ENCODE peak calls at places on chromosomes 7 and 10, in ten cellular contexts. L is CD8-positive, alpha-beta T cell; H is A549; G is left ventricle myocardium inferior; P is heart left ventricle; F is body of pancreas; Z is HepG2; M is hepatocyte; A is fibroblast of lung; W is H9. S is an unnamed sample.
A peak's percentile ranks its signal among the peaks of the same experiment; 100 is the strongest.

GRCh38 chr10:80569131-80569895 is 31.6 kb downstream of the SH2D4B start:
- DNase-seq in P (no peak), M (no peak), A (no peak), F (no peak), G (no peak), L (no peak), Z (no peak), H (no peak), W (no peak), S (no peak)

GRCh38 chr10:42875792-42876191 is 93.2 kb downstream of the BMS1 start:
- DNase-seq in Z (no peak), M (peak; percentile 53), A (no peak), L (no peak), F (peak; percentile 12), G (no peak), W (no peak), H (no peak), P (no peak), S (no peak)

GRCh38 chr7:127948312-127948711 is 82.9 kb downstream of the LRRC4 start:
- DNase-seq in P (no peak), H (no peak), Z (no peak), G (no peak), W (no peak), L (no peak), F (no peak), A (no peak), M (no peak), S (no peak)

GRCh38 chr7:139568346-139568675 is 44.8 kb downstream of the CLEC2L start:
- DNase-seq in M (no peak), Z (no peak), F (no peak), L (no peak), G (no peak), A (no peak), P (no peak), H (no peak), W (no peak), S (no peak)

GRCh38 chr10:67519434-67519833 is 176.6 kb downstream of the CTNNA3 start:
- DNase-seq in M (no peak), A (no peak), P (no peak), F (no peak), G (no peak), W (no peak), Z (no peak), H (no peak), L (no peak), S (no peak)

GRCh38 chr10:119348106-119348505 is 140.7 kb downstream of the GRK5 start:
- DNase-seq in A (no peak), P (peak; percentile 1), Z (no peak), F (no peak), W (no peak), L (no peak), M (no peak), H (no peak), G (no peak), S (no peak)

GRCh38 chr10:96417432-96417831 is 58.6 kb upstream of the OPALIN start:
- DNase-seq in Z (peak; percentile 8), M (peak; percentile 52), H (no peak), W (peak; percentile 76), L (no peak), F (no peak), P (no peak), A (peak; percentile 32), G (no peak), S (no peak)

GRCh38 chr10:113129117-113129516 is 179.1 kb downstream of the TCF7L2 start:
- DNase-seq in W (no peak), A (no peak), F (no peak), L (no peak), Z (no peak), M (no peak), H (no peak), P (no peak), G (no peak), S (no peak)

GRCh38 chr10:32983333-32983909 is 25.4 kb upstream of the ITGB1 start:
- DNase-seq in M (peak; percentile 52), W (no peak), L (peak; percentile 26), G (no peak), P (no peak), F (peak; percentile 31), Z (peak; percentile 77), A (peak; percentile 98), H (peak; percentile 72), S (peak; percentile 84)

DNA sequence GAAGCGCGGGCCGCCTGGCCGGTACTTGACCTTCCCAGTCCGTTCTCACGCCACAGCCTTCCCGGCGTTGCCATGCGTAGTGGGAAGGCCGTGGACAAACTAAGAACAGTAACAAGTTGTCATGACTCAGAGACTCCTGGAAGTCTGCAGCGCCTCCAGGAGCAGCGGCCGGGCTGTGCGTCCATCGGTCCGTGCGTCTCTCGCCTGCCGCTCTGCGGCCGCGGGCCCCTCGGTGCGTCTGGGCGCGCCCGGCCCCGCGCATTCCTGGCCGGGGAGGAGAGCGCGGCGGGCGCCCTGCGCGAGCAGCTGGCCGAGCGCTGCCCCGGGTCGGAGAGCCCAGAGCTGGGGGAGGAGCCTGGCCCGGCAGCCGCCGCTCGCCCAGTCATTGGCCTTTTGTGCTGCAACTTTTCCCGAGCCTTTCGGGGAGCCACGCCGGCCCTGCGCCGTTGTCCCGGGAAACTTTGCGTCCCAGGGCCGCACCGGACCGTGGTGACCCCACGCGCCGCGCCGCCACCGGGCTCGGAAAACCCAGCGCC is 123.7 kb downstream of the TACC2 start:
- DNase-seq in L (no peak), P (peak; percentile 94), H (peak; percentile 93), F (peak; percentile 90), Z (peak; percentile 77), A (peak; percentile 94), M (peak; percentile 96), W (peak; percentile 81), G (peak; percentile 86), S (peak; percentile 87)
- TF ChIP-seq CTCF in L (no peak), P (peak; percentile 48), H (peak; percentile 62), F (peak; percentile 35), Z (peak; percentile 77), A (peak; percentile 50), M (peak; percentile 61), W (peak; percentile 37), G (peak; percentile 65), S (peak; percentile 57)

GRCh38 chr10:130905386-130905785 is 406.1 kb downstream of the TCERG1L start:
- DNase-seq in G (no peak), P (no peak), A (no peak), M (no peak), L (no peak), H (no peak), W (no peak), F (no peak), Z (no peak), S (no peak)
- H3K9me3 ChIP-seq in G (peaks cover 1% of the 10 kb centered on the region), P (no peaks in the 10 kb centered on the region), A (no peaks in the 10 kb centered on the region), M (no peaks in the 10 kb centered on the region), L (no peaks in the 10 kb centered on the region), H (no peaks in the 10 kb centered on the region), W (no peaks in the 10 kb centered on the region), F (no peaks in the 10 kb centered on the region), Z (no peaks in the 10 kb centered on the region), S (peaks cover 73% of the 10 kb centered on the region)

DNA sequence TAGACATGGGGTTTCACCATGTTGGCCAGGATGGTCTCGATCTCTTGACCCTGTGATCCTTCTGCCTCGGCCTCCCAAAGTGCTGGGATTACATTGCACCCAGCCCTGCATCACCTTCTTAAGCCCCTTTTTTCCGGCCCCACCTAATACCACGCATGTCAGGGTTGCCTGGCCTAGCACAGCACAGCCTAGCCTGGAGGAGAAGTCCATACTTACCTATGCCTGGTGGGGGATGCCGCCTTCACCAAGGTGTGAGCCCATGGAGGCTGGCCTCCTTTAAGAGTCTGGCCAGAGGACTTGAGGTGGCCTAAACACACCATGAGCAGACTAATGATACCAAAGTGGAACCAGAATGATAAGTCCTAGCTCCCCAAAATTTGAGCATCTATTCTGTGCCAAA is 22.0 kb upstream of the CUX1 start:
- DNase-seq in L (no peak), F (no peak), G (no peak), A (no peak), M (no peak), P (no peak), H (no peak), Z (no peak), W (no peak), S (no peak)
- TF ChIP-seq CTCF in L (no peak), F (no peak), G (no peak), A (no peak), M (no peak), P (no peak), H (no peak), Z (no peak), W (no peak), S (no peak)

DNA sequence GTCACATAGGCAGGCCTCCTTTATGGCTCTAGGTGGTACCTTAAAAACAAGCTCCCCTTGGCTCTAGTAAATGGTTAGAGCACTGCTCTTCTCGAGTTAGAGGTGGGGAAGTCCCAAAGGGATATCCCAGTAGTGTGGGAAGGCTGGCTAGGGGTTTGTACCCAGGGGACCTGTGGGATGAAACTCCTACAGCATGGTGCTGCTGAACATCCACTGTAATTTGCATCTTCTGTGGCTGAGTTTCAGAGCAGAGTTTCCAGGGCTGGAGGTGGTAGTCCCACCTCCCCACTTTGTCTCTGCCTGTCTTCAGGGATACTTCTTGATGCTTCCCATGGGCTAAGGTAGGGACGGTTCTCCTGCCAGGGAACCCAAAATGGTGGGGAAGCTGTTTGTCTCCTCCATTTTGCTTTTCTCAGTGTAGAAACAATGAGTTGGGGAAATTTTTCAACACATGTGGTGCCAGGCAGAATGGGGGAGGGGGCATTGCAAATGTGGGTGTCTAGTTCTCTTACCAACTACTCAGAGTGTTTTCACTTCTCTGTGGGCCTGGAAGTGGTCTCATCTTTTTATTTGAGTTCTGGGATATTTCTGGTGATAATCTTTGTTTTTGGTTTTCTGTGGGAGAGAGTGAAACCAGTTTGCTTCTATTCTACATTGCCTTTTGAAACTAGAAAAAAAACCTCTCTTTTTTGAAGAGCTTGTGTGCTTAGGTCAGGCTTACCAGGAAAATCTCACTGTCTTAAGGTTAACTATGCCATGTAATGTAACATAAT is 36.3 kb downstream of the SCART1 start:
- DNase-seq in A (no peak), Z (no peak), F (no peak), H (no peak), G (no peak), L (no peak), W (no peak), M (no peak), P (no peak), S (no peak)
- H3K9me3 ChIP-seq in A (no peaks in the 10 kb centered on the region), Z (peaks cover 38% of the 10 kb centered on the region), F (peaks cover 4% of the 10 kb centered on the region), H (peaks cover 12% of the 10 kb centered on the region), G (peaks cover 42% of the 10 kb centered on the region), L (peaks cover 4% of the 10 kb centered on the region), W (peaks cover 56% of the 10 kb centered on the region), M (peaks cover 10% of the 10 kb centered on the region), P (peaks cover 11% of the 10 kb centered on the region), S (no peaks in the 10 kb centered on the region)

GRCh38 chr7:86598311-86598710 is 45.4 kb upstream of the GRM3 start:
- DNase-seq in W (peak; percentile 84), G (no peak), P (no peak), L (no peak), A (no peak), Z (peak; percentile 10), M (peak; percentile 16), F (peak; percentile 53), H (no peak), S (no peak)
- TF ChIP-seq CTCF in W (peak; percentile 74), G (peak; percentile 18), P (no peak), L (no peak), A (no peak), Z (peak; percentile 69), M (peak; percentile 19), F (peak; percentile 42), H (no peak), S (no peak)

DNA sequence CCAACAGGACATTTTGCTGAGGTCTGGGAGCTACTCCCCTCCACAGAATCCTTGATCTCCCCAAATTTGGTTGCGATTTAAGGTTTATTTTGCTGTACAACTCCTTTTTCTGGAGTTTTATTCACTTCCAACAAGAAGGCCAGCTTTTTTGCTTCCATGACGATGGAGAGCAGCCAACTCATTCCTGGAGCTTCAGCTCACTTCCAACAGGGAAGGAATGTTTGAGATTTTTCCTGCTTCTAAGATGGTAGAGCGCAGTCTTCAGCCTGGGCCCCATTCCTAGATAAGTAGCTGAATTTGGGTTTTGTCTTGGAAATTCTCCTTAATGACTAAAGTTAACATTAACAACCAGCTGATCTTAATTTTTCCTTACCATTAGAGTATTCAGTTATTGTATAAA is 30.9 kb upstream of the CREB3L2 start:
- DNase-seq in G (no peak), P (no peak), Z (no peak), W (no peak), M (no peak), F (no peak), H (no peak), L (no peak), A (peak; percentile 63), S (no peak)
- H3K9me3 ChIP-seq in G (peaks cover 9% of the 10 kb centered on the region), P (no peaks in the 10 kb centered on the region), Z (peaks cover 28% of the 10 kb centered on the region), W (peaks cover 13% of the 10 kb centered on the region), M (peaks cover 4% of the 10 kb centered on the region), F (no peaks in the 10 kb centered on the region), H (peaks cover 17% of the 10 kb centered on the region), L (no peaks in the 10 kb centered on the region), A (no peaks in the 10 kb centered on the region), S (peaks cover 8% of the 10 kb centered on the region)